ENCODE peak calls at places on chromosomes 12 and 14, in ten cellular contexts. X, G, J, O, C, I, N, E, P and Y are unnamed samples.

GRCh38 chr14:101120636-101121398 is 217.3 kb upstream of the RTL1 start:
- DNase-seq in N (no peak), J (peak), O (no peak), X (no peak), I (no peak), C (no peak), E (peak), P (no peak), G (no peak), Y (peak)

GRCh38 chr14:70721542-70721941 is 79.8 kb downstream of the TTC9 start:
- DNase-seq in G (no peak), X (no peak), I (no peak), C (no peak), P (no peak), N (no peak), J (no peak), O (peak), E (no peak), Y (no peak)

GRCh38 chr12:101086490-101086889 is 123.5 kb downstream of the SLC5A8 start:
- DNase-seq in X (no peak), C (no peak), G (no peak), E (peak), I (no peak), N (no peak), J (no peak), P (no peak), O (peak), Y (no peak)

GRCh38 chr12:132610051-132610759 is at the start of gene LRCOL1:
- DNase-seq in O (peak), N (no peak), P (peak), G (no peak), C (peak), I (no peak), J (no peak), E (peak), X (no peak), Y (no peak)

GRCh38 chr14:22112004-22112403 is 438.4 kb upstream of the OR4E1 start:
- DNase-seq in P (no peak), E (no peak), J (peak), I (no peak), X (peak), C (no peak), G (no peak), O (peak), N (peak), Y (no peak)

GRCh38 chr14:94052662-94053061 is 26.5 kb downstream of the OTUB2 start:
- DNase-seq in I (no peak), N (no peak), G (no peak), O (no peak), E (no peak), P (no peak), C (no peak), X (no peak), J (no peak), Y (no peak)

GRCh38 chr12:9327307-9327706 is 119.1 kb upstream of the PZP start:
- DNase-seq in P (no peak), O (no peak), I (no peak), C (no peak), X (no peak), G (no peak), E (no peak), J (no peak), N (no peak), Y (no peak)

GRCh38 chr14:78170203-78170602 is at the start of gene NRXN3:
- DNase-seq in C (peak), X (no peak), O (peak), G (no peak), J (no peak), N (no peak), I (peak), P (no peak), E (no peak), Y (no peak)

GRCh38 chr12:65517656-65518210 is 239.2 kb downstream of the MSRB3 start:
- DNase-seq in G (no peak), P (no peak), O (no peak), N (no peak), C (no peak), J (no peak), I (no peak), E (no peak), X (no peak), Y (no peak)

GRCh38 chr12:91361864-91362263 is 179.2 kb upstream of the DCN start:
- DNase-seq in G (peak), E (peak), P (no peak), J (no peak), O (peak), X (no peak), C (no peak), I (peak), N (no peak), Y (peak)

GRCh38 chr14:95815226-95815690 is 61.4 kb upstream of the TUNAR start:
- DNase-seq in C (no peak), E (no peak), O (no peak), J (no peak), G (no peak), N (no peak), I (no peak), X (no peak), P (no peak), Y (no peak)

GRCh38 chr12:14572401-14572800 is 4.7 kb upstream of the PLBD1 start:
- DNase-seq in C (no peak), J (no peak), O (no peak), X (no peak), I (no peak), P (no peak), G (no peak), E (no peak), N (no peak), Y (no peak)